ENCODE peak calls at places on chromosomes 1 and 21, in seven cellular contexts. A, E, U, B, G, S and O are unnamed samples.
A peak's percentile ranks its signal among the peaks of the same experiment; 100 is the strongest.

GRCh38 chr1:245448858-245449534 is 294.2 kb downstream of the KIF26B start:
- DNase-seq in E (no peak), B (no peak), A (no peak), G (peak; percentile 27), S (no peak), U (no peak), O (no peak)

GRCh38 chr1:1616045-1616821 is 933 bp downstream of the MIB2 start:
- DNase-seq in S (peak; percentile 54), G (no peak), A (peak; percentile 75), B (no peak), U (no peak), E (peak; percentile 58), O (no peak)

GRCh38 chr1:225772323-225772768 is 5.3 kb upstream of the SRP9 start:
- DNase-seq in U (peak; percentile 86), G (peak; percentile 82), A (peak; percentile 93), B (peak; percentile 76), E (peak; percentile 84), S (no peak), O (no peak)

GRCh38 chr1:221415626-221416025 is 326.3 kb downstream of the DUSP10 start:
- DNase-seq in G (no peak), E (no peak), S (no peak), U (no peak), B (no peak), A (no peak), O (no peak)

GRCh38 chr1:182608850-182609610 is 4.8 kb upstream of the RGS16 start:
- DNase-seq in E (no peak), B (no peak), U (no peak), G (no peak), A (peak; percentile 41), S (no peak), O (no peak)

GRCh38 chr1:226761322-226761721 is 22.2 kb upstream of the ITPKB start:
- DNase-seq in S (no peak), U (no peak), A (no peak), E (no peak), B (no peak), G (no peak), O (no peak)

GRCh38 chr1:111441573-111442192 is 7.4 kb downstream of the WDR77 start:
- DNase-seq in S (no peak), B (no peak), E (no peak), G (no peak), U (peak; percentile 78), A (peak; percentile 47), O (no peak)

GRCh38 chr21:33373451-33373850 is 29.8 kb upstream of the IFNGR2 start:
- DNase-seq in B (no peak), U (no peak), A (peak; percentile 39), S (no peak), E (no peak), G (no peak), O (no peak)

GRCh38 chr1:171966426-171967220 is 125.3 kb downstream of the DNM3 start:
- DNase-seq in E (no peak), U (no peak), G (no peak), B (no peak), A (no peak), S (no peak), O (no peak)

GRCh38 chr1:114627107-114627506 is 42.7 kb downstream of the DENND2C start:
- DNase-seq in G (no peak), S (no peak), B (no peak), E (no peak), U (no peak), A (no peak), O (no peak)

GRCh38 chr1:54982739-54983138 is 2.3 kb downstream of the TMEM61 start:
- DNase-seq in E (no peak), S (no peak), B (no peak), A (no peak), G (no peak), U (no peak), O (no peak)

GRCh38 chr1:148315081-148315811 is 163.2 kb upstream of the NBPF11 start:
- DNase-seq in U (no peak), B (no peak), G (no peak), S (no peak), E (no peak), A (no peak), O (no peak)

GRCh38 chr1:148317288-148317985 is 165.4 kb upstream of the NBPF11 start:
- DNase-seq in A (no peak), G (no peak), B (no peak), E (no peak), S (no peak), U (peak; percentile 77), O (no peak)

GRCh38 chr1:148318900-148319242 is 164.2 kb downstream of the PPIAL4G start:
- DNase-seq in B (no peak), E (no peak), A (no peak), S (no peak), G (no peak), U (no peak), O (no peak)

DNA sequence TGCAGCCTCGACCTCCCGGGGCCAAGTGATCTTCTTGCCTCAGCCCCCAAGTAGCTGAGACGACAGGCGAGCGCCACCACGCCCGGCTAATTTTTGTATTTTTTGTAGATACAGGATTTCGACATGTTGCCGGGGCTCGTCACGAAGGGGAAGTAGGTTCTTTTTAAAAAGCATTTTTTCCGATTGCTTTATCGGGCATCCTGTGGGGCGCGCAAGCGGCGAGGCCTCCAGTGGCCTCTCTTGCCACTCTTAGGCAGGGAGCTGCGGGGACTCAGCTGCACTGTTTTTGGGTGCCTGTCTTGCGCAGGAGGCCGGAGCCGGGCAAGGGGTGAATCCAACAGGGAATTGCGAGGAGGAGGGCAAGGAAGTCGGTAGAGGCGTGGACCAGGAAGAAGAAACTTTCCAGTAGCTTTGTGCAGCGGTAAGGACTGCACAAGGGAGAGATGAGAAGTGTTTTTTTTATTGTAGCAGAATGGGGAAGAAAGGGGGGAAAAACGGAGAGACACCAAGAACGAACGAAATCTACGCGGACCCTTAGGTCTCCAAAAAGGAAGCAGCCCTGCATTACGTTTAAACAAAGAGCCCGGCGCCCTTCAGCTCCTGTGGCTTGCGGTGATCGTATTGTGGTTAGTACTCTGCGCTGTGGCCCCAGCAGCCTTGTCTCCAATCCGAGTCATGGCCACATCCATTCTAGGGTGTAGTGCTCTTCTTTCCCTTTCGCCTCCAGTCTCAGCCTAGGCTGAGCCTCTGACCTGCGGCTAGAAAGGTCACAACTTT is 164.8 kb downstream of the PPIAL4G start:
- DNase-seq in S (peak; percentile 57), G (no peak), U (peak; percentile 63), B (peak; percentile 28), A (peak; percentile 17), E (peak; percentile 33), O (no peak)
- H3K4me3 ChIP-seq in S (peak overlapping the region; percentile 54), G (no peak overlapping the region), U (peak overlapping the region; percentile 73), B (peak overlapping the region; percentile 52), A (no peak overlapping the region), E (no peak overlapping the region), O (peak overlapping the region; percentile 22)

GRCh38 chr1:17442841-17443240 is 3.4 kb upstream of the RCC2 start:
- DNase-seq in E (no peak), A (no peak), B (no peak), G (no peak), U (no peak), S (no peak), O (no peak)

GRCh38 chr1:17441993-17442357 is 2.5 kb upstream of the RCC2 start:
- DNase-seq in S (no peak), U (no peak), A (no peak), B (no peak), G (no peak), E (no peak), O (no peak)

GRCh38 chr1:17440074-17440826 is 773 bp upstream of the RCC2 start:
- DNase-seq in S (no peak), E (no peak), B (no peak), A (no peak), G (no peak), U (no peak), O (no peak)

GRCh38 chr1:17440827-17441168 is 1.3 kb upstream of the RCC2 start:
- DNase-seq in B (no peak), S (no peak), A (no peak), U (no peak), E (no peak), G (no peak), O (no peak)

DNA sequence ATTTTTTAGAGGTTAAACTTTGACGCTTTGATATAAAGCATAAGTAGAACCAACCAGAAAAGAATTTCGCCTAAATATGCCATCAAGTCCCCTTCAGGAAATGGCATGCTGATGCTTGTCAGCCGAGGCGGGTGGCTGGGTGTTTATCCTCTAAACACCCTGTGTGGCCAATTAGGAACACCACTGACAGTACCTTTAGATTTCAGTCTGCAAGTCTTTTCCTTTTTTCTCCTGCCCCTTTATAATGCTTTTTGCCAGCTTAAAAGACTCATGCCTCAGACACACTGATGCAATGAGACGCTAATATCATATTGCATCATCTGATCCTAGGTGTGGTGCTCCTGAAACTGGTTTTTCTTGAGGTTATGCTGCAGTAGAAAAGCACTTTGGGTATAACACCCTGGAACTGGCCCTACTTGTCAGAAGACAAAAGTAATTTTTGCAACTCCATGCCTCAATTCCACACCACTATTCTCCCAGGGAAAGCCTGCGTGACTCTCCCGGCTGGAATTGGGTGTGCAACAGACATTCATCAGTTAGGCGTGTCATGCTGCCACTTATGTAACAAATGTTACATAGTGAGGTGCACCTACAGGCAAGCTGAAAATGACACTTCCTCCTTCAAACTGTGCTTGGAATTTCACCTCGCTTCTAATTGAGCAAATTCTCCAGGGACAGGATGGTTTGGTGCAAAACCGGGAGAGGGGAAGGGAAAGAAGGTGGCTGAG is 2.0 kb upstream of the RCC2 start:
- DNase-seq in S (no peak), U (no peak), A (peak; percentile 58), E (no peak), B (no peak), G (no peak), O (no peak)
- TF ChIP-seq CTCF in S (no peak), U (no peak), A (no peak), E (no peak), B (no peak), G (no peak), O (peak; percentile 31)

GRCh38 chr1:209858561-209859103 is 30.9 kb downstream of the UTP25 start:
- DNase-seq in B (no peak), U (no peak), E (no peak), G (no peak), S (no peak), A (no peak), O (no peak)
- H3K4me3 ChIP-seq in B (no peak overlapping the region), U (no peak overlapping the region), E (no peak overlapping the region), G (no peak overlapping the region), S (no peak overlapping the region), A (no peak overlapping the region), O (no peak overlapping the region)

DNA sequence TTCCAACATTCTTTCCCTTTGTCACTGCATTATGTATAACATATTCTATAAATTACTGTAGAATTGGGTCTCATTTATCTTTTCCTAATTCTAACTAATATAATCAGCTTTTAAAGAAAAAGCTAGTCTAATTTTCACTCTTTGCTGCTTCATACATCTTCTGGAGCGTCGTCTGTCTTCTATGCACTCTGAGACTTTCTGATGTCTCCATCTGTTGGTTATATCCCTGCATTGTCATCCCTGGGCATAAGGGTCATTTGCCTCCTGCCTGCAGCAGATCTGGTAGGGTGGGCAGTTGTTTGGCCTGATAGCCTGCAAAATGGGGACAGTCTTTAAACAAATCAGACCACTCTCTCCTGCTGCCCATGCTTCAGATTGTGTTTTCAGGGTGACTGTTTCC is 40.8 kb upstream of the DYNLT5 start:
- DNase-seq in B (no peak), S (no peak), G (no peak), A (peak; percentile 43), U (no peak), E (no peak), O (no peak)
- TF ChIP-seq CTCF in B (peak; percentile 32), S (no peak), G (no peak), A (peak; percentile 21), U (peak; percentile 27), E (no peak), O (no peak)